ENCODE peak calls at places on chromosomes 12 and 14, in four cellular contexts. T is AG08396; W is stimulated activated CD4-positive, alpha-beta T cell treated with anti-CD3 and anti-CD28 coated beads, Interleukin-4, amount 100 ng/mL, for 4 hours; D is activated CD4-positive, alpha-beta T cell treated with anti-CD3 and anti-CD28 coated beads for 1 hour. C is an unnamed sample.

GRCh38 chr12:124233041-124233836 is 61.7 kb upstream of the RFLNA start:
- DNase-seq in T (peak), W (no peak), D (no peak), C (no peak)

GRCh38 chr14:67524152-67524963 is 8.7 kb upstream of the PLEKHH1 start:
- DNase-seq in T (no peak), W (no peak), D (no peak), C (no peak)

GRCh38 chr14:89801128-89801527 is 153.4 kb downstream of the EFCAB11 start:
- DNase-seq in T (no peak), W (no peak), D (no peak), C (no peak)

GRCh38 chr12:38662851-38663250 is 242.5 kb downstream of the CPNE8 start:
- DNase-seq in T (no peak), W (no peak), D (no peak), C (no peak)

GRCh38 chr12:58148405-58148804 is 207.0 kb downstream of the ATP23 start:
- DNase-seq in T (no peak), W (no peak), D (no peak), C (no peak)

GRCh38 chr14:34981743-34982420 is 910 bp upstream of the SRP54 start:
- DNase-seq in T (no peak), W (peak), D (peak), C (peak)

GRCh38 chr14:21612324-21612723 is 22.4 kb downstream of the OR10G2 start:
- DNase-seq in T (no peak), W (no peak), D (no peak), C (no peak)

GRCh38 chr12:116964004-116964739 is 53.4 kb downstream of the FBXW8 start:
- DNase-seq in T (no peak), W (no peak), D (no peak), C (no peak)

GRCh38 chr12:56257071-56257470 is 1.1 kb downstream of the ANKRD52 start:
- DNase-seq in T (no peak), W (no peak), D (no peak), C (no peak)

GRCh38 chr12:50647479-50647878 is 116.4 kb upstream of the ATF1 start:
- DNase-seq in T (peak), W (no peak), D (no peak), C (no peak)

GRCh38 chr14:22271838-22272237 is 317.2 kb downstream of the DAD1 start:
- DNase-seq in T (no peak), W (no peak), D (no peak), C (no peak)

GRCh38 chr12:3791475-3791874 is 38.6 kb upstream of the CRACR2A start:
- DNase-seq in T (no peak), W (no peak), D (no peak), C (no peak)

GRCh38 chr12:130613131-130613530 is 103.0 kb downstream of the RIMBP2 start:
- DNase-seq in T (no peak), W (no peak), D (no peak), C (no peak)

GRCh38 chr14:51554953-51555352 is 96.8 kb upstream of the FRMD6 start:
- DNase-seq in T (peak), W (no peak), D (no peak), C (no peak)